ENCODE peak calls at places on chromosomes 7 and 10, in six cellular contexts. C, M, R, X, B and Z are unnamed samples.

GRCh38 chr7:86559096-86559495 is 84.6 kb upstream of the GRM3 start:
- DNase-seq in C (no peak), M (no peak), R (no peak), X (no peak), B (no peak), Z (no peak)

GRCh38 chr7:13062596-13062995 is 375.2 kb downstream of the ARL4A start:
- DNase-seq in C (no peak), M (no peak), R (no peak), X (no peak), B (no peak), Z (no peak)

GRCh38 chr7:98483964-98484545 is 83.2 kb upstream of the BAIAP2L1 start:
- DNase-seq in C (no peak), M (no peak), R (no peak), X (no peak), B (no peak), Z (no peak)

GRCh38 chr7:25781704-25782103 is 370.3 kb upstream of the NFE2L3 start:
- DNase-seq in C (no peak), M (no peak), R (no peak), X (no peak), B (no peak), Z (no peak)

GRCh38 chr7:137923380-137923779 is 76.6 kb upstream of the DGKI start:
- DNase-seq in C (peak; percentile 93), M (no peak), R (no peak), X (peak; percentile 23), B (no peak), Z (peak; percentile 86)

GRCh38 chr7:140898794-140899548 is 25.8 kb downstream of the BRAF start:
- DNase-seq in C (peak; percentile 58), M (no peak), R (no peak), X (no peak), B (no peak), Z (peak; percentile 17)

GRCh38 chr10:110544958-110545537 is 22.4 kb upstream of the SMC3 start:
- DNase-seq in C (peak; percentile 54), M (no peak), R (no peak), X (peak; percentile 12), B (no peak), Z (peak; percentile 91)

GRCh38 chr7:29019896-29020295 is 61.8 kb upstream of the TRIL start:
- DNase-seq in C (no peak), M (no peak), R (no peak), X (no peak), B (no peak), Z (no peak)

GRCh38 chr10:19811517-19811916 is 4.7 kb upstream of the PLXDC2 start:
- DNase-seq in C (peak; percentile 33), M (no peak), R (peak; percentile 39), X (peak; percentile 42), B (no peak), Z (peak; percentile 47)

GRCh38 chr10:132397671-132398565 is 918 bp downstream of the PWWP2B start:
- DNase-seq in C (peak; percentile 47), M (no peak), R (no peak), X (peak; percentile 76), B (no peak), Z (peak; percentile 69)

GRCh38 chr10:110535958-110536891 is 31.3 kb upstream of the SMC3 start:
- DNase-seq in C (peak; percentile 92), M (no peak), R (peak; percentile 60), X (peak; percentile 35), B (no peak), Z (peak; percentile 49)

GRCh38 chr10:26911811-26912461 is 51.2 kb upstream of the ABI1 start:
- DNase-seq in C (no peak), M (no peak), R (no peak), X (no peak), B (no peak), Z (no peak)

GRCh38 chr10:11358046-11358445 is 253.4 kb downstream of the USP6NL start:
- DNase-seq in C (no peak), M (no peak), R (no peak), X (no peak), B (no peak), Z (no peak)

GRCh38 chr10:11363497-11363896 is 248.0 kb downstream of the USP6NL start:
- DNase-seq in C (no peak), M (no peak), R (no peak), X (no peak), B (no peak), Z (no peak)

GRCh38 chr10:11357361-11357760 is 254.1 kb downstream of the USP6NL start:
- DNase-seq in C (no peak), M (no peak), R (no peak), X (no peak), B (no peak), Z (no peak)

GRCh38 chr10:11358923-11359560 is 252.4 kb downstream of the USP6NL start:
- DNase-seq in C (no peak), M (no peak), R (no peak), X (no peak), B (no peak), Z (no peak)

DNA sequence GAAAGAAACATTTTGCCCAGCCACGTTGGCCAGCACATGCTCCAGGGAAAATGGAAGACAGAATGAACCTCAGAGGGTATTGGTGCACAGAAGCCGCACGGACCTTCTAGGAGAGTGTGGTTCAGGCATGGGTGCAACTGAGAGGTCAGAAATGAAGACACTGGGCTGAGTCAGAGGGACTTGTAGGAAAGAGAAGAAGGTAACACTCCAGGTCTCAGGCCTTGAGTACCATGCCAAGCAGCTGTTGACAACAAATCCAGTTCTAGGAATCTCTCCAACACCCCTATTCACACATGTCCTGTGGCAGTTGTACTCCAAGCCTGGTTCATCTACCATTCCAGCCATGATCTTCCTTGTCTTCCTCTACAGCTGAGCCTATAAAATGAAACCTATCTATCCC is 251.6 kb downstream of the USP6NL start:
- DNase-seq in C (no peak), M (no peak), R (no peak), X (no peak), B (no peak), Z (no peak)
- H3K14ac ChIP-seq in C (no peak overlapping the region), M (no peak overlapping the region), R (no peak overlapping the region), X (no peak overlapping the region), B (no peak overlapping the region), Z (no peak overlapping the region)

GRCh38 chr10:113736576-113736975 is 14.9 kb upstream of the PLEKHS1 start:
- DNase-seq in C (no peak), M (no peak), R (no peak), X (no peak), B (no peak), Z (peak; percentile 82)

GRCh38 chr10:113739577-113739976 is 11.9 kb upstream of the PLEKHS1 start:
- DNase-seq in C (no peak), M (no peak), R (no peak), X (no peak), B (no peak), Z (no peak)

GRCh38 chr10:113740850-113741249 is 10.6 kb upstream of the PLEKHS1 start:
- DNase-seq in C (no peak), M (no peak), R (no peak), X (no peak), B (no peak), Z (no peak)

GRCh38 chr10:113735913-113736312 is 15.6 kb upstream of the PLEKHS1 start:
- DNase-seq in C (no peak), M (no peak), R (peak; percentile 34), X (no peak), B (no peak), Z (peak; percentile 33)

DNA sequence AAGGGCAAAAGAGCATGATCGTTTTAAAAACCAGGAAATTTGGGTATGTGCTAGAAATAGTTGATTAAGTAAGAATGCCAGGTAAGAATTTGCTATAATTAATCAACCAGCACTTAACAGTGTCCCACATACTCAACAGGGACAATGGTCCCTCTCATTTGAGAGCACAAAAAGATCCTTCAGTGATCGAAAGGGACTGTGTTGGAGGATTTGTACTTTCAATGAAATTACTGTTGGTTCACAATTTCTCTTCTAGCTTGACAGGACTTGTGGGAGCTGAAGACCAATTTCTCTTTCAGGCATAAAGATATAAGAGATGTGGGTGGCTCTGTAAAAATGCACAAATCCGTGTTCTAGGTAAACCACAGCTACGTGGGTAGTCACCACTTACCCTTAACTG is 12.5 kb upstream of the PLEKHS1 start:
- DNase-seq in C (no peak), M (no peak), R (no peak), X (no peak), B (no peak), Z (no peak)
- H3K14ac ChIP-seq in C (no peak overlapping the region), M (no peak overlapping the region), R (no peak overlapping the region), X (no peak overlapping the region), B (no peak overlapping the region), Z (no peak overlapping the region)

GRCh38 chr10:69025370-69025896 is 36.8 kb downstream of the KIFBP start:
- DNase-seq in C (no peak), M (no peak), R (no peak), X (no peak), B (no peak), Z (no peak)
- H3K14ac ChIP-seq in C (no peak overlapping the region), M (no peak overlapping the region), R (no peak overlapping the region), X (no peak overlapping the region), B (no peak overlapping the region), Z (no peak overlapping the region)

GRCh38 chr7:129209067-129209926 is 15.5 kb upstream of the AHCYL2 start:
- DNase-seq in C (no peak), M (no peak), R (no peak), X (no peak), B (no peak), Z (no peak)
- H3K14ac ChIP-seq in C (no peak overlapping the region), M (no peak overlapping the region), R (no peak overlapping the region), X (no peak overlapping the region), B (no peak overlapping the region), Z (no peak overlapping the region)

DNA sequence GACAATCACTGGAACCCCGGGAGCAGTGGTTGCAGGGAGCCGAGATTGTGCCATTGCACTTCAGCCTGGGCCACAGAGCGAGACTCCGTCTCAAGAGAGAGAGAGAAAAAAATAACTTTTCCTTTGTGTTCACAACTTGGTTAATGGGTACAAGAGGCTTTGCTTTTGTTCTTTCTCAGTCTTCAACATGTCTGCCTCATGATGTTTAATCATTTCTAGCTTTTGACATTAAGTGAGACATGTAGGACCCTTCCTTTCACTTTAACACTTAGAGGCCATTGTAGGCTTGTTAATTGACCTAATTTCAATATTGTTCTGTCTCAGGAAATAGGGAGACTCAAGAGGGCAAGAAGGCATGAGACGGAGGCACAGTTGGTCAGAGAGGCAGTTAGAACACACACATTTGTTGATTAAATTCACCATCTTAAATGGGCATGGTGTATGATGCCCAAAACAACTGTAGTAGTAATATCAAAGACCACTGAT is 9.3 kb upstream of the CRCP start:
- DNase-seq in C (no peak), M (no peak), R (no peak), X (no peak), B (no peak), Z (no peak)
- H3K14ac ChIP-seq in C (no peak overlapping the region), M (no peak overlapping the region), R (no peak overlapping the region), X (no peak overlapping the region), B (no peak overlapping the region), Z (no peak overlapping the region)

GRCh38 chr7:52026140-52026539 is 709.5 kb upstream of the COBL start:
- DNase-seq in C (no peak), M (no peak), R (no peak), X (no peak), B (no peak), Z (no peak)

GRCh38 chr7:52030722-52031121 is 714.1 kb upstream of the COBL start:
- DNase-seq in C (no peak), M (no peak), R (no peak), X (no peak), B (no peak), Z (no peak)
- H3K14ac ChIP-seq in C (no peak overlapping the region), M (no peak overlapping the region), R (no peak overlapping the region), X (no peak overlapping the region), B (no peak overlapping the region), Z (no peak overlapping the region)

GRCh38 chr7:88095-88926 is 104.1 kb upstream of the FAM20C start:
- DNase-seq in C (no peak), M (no peak), R (no peak), X (no peak), B (no peak), Z (no peak)
- H3K14ac ChIP-seq in C (peak overlapping the region; percentile 96), M (peak overlapping the region; percentile 43), R (no peak overlapping the region), X (no peak overlapping the region), B (no peak overlapping the region), Z (peak overlapping the region; percentile 49)